ENCODE peak calls at places on chromosomes 2 and 18, in seven cellular contexts. R is IMR-90, S is astrocyte, Q is transverse colon, K is adipocyte, U is heart left ventricle, B is mucosa of descending colon. C is an unnamed sample. For H3K9me3, the result is how much of the 10 kb centered on the place peaks cover.

GRCh38 chr2:241865957-241866858 is 3.3 kb upstream of the RTP5 start:
- DNase-seq in B (no peak), Q (no peak), R (peak), K (peak), S (no peak), U (no peak), C (peak)

GRCh38 chr18:59376351-59376935 is 17.4 kb upstream of the LMAN1 start:
- DNase-seq in R (no peak), U (no peak), K (no peak), B (no peak), Q (no peak), S (no peak), C (no peak)

GRCh38 chr2:15031745-15032240 is 399.3 kb downstream of the LRATD1 start:
- DNase-seq in Q (no peak), R (no peak), B (no peak), U (no peak), K (no peak), S (no peak), C (no peak)

GRCh38 chr2:2648094-2648493 is 317.0 kb upstream of the MYT1L start:
- DNase-seq in B (no peak), K (no peak), R (no peak), Q (no peak), U (no peak), S (no peak), C (no peak)

GRCh38 chr18:74498712-74499629 is 2.8 kb downstream of the CNDP2 start:
- DNase-seq in K (no peak), S (peak), Q (peak), R (no peak), U (peak), B (peak), C (peak)

GRCh38 chr2:65831528-65831927 is 399.1 kb upstream of the SPRED2 start:
- DNase-seq in U (no peak), Q (no peak), S (no peak), K (no peak), B (no peak), R (no peak), C (no peak)

GRCh38 chr2:157603203-157603602 is 25.5 kb downstream of the ACVR1C start:
- DNase-seq in S (no peak), Q (no peak), R (no peak), K (no peak), B (no peak), U (no peak), C (no peak)

GRCh38 chr2:220648628-220649027 is 923.5 kb downstream of the EPHA4 start:
- DNase-seq in R (no peak), K (no peak), U (no peak), Q (no peak), B (no peak), S (no peak), C (no peak)

GRCh38 chr2:218886461-218886947 is 5.9 kb downstream of the WNT10A start:
- DNase-seq in S (no peak), U (no peak), B (no peak), R (no peak), K (no peak), Q (peak), C (no peak)

GRCh38 chr18:9091066-9091476 is 11.4 kb upstream of the NDUFV2 start:
- DNase-seq in R (no peak), K (no peak), B (no peak), U (no peak), S (no peak), Q (no peak), C (no peak)

GRCh38 chr2:113791697-113792590 is 35.5 kb upstream of the SLC35F5 start:
- DNase-seq in B (no peak), Q (no peak), K (peak), S (peak), U (no peak), R (peak), C (no peak)
- H3K4me3 ChIP-seq in B (no peak), Q (no peak), K (no peak), S (no peak), U (no peak), R (no peak), C (no peak)

GRCh38 chr2:207955456-207955855 is 69.9 kb downstream of the PLEKHM3 start:
- DNase-seq in Q (no peak), B (no peak), U (no peak), K (no peak), R (no peak), S (no peak), C (no peak)

GRCh38 chr2:207952564-207953345 is 72.6 kb downstream of the PLEKHM3 start:
- DNase-seq in R (no peak), B (no peak), Q (no peak), K (no peak), U (no peak), S (no peak), C (no peak)

GRCh38 chr2:207950761-207951114 is 74.6 kb downstream of the PLEKHM3 start:
- DNase-seq in B (no peak), U (no peak), K (no peak), R (no peak), S (no peak), Q (no peak), C (no peak)

GRCh38 chr2:207951734-207952480 is 73.4 kb downstream of the PLEKHM3 start:
- DNase-seq in S (no peak), R (no peak), B (no peak), U (no peak), K (no peak), Q (no peak), C (no peak)

DNA sequence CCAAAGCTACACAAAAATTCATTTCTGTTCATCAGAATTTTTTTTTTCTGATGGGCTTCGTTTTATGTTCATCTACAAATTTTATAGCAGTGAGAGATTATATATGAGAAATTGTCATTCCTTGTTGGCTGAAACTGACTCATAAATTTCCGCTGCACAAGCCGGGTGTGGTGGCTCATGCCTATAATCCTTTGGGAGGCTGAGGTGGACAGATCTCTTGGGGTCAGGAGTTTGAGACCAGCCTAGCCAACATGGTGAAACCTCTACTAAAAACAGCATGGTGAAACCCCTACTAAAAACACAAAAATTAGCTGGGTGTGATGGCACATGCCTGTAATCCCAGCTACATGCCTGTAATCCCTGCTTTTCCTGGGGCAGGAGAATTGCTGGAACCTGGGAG is 72.0 kb downstream of the PLEKHM3 start:
- DNase-seq in Q (no peak), R (no peak), U (no peak), K (no peak), S (no peak), B (no peak), C (no peak)
- H3K9me3 ChIP-seq in Q (under half), R (under half), U (under half), K (under half), S (under half), B (under half), C (under half)

GRCh38 chr2:89851583-89851905 is 1160.1 kb downstream of the RPIA start:
- DNase-seq in S (no peak), R (no peak), U (no peak), B (no peak), Q (no peak), K (no peak), C (no peak)
- H3K4me3 ChIP-seq in S (no peak), R (no peak), U (no peak), B (no peak), Q (no peak), K (no peak), C (no peak)

GRCh38 chr2:185511925-185512324 is 226.7 kb upstream of the FSIP2 start:
- DNase-seq in S (no peak), U (no peak), R (no peak), Q (no peak), B (no peak), K (no peak), C (no peak)
- H3K9me3 ChIP-seq in S (under half), U (half or more), R (under half), Q (under half), B (half or more), K (half or more), C (under half)

C was measured in MG63.